ENCODE peak calls at places on chromosomes 5 and 9, in five cellular contexts. I, N, J, S and K are unnamed samples.
A peak's percentile ranks its signal among the peaks of the same experiment; 100 is the strongest.

GRCh38 chr9:32345243-32345642 is 39.2 kb upstream of the ACO1 start:
- DNase-seq in I (no peak), N (no peak), J (no peak), S (no peak), K (no peak)

GRCh38 chr9:25681270-25681669 is 3.0 kb upstream of the TUSC1 start:
- DNase-seq in I (peak; percentile 68), N (no peak), J (no peak), S (no peak), K (no peak)

GRCh38 chr5:162209005-162209605 is 141.5 kb downstream of the GABRG2 start:
- DNase-seq in I (no peak), N (no peak), J (peak; percentile 77), S (peak; percentile 59), K (no peak)

GRCh38 chr9:133954862-133955529 is 37.1 kb downstream of the VAV2 start:
- DNase-seq in I (no peak), N (no peak), J (peak; percentile 82), S (no peak), K (no peak)

GRCh38 chr5:176636426-176636825 is 6.0 kb downstream of the EIF4E1B start:
- DNase-seq in I (no peak), N (no peak), J (no peak), S (no peak), K (no peak)

GRCh38 chr5:101943784-101944183 is 352.3 kb downstream of the SLCO4C1 start:
- DNase-seq in I (peak; percentile 6), N (no peak), J (peak; percentile 10), S (no peak), K (no peak)

GRCh38 chr9:106885451-106885850 is 22.5 kb downstream of the ZNF462 start:
- DNase-seq in I (peak; percentile 82), N (no peak), J (no peak), S (no peak), K (peak; percentile 71)

GRCh38 chr5:10106806-10107205 is 142.9 kb downstream of the ATPSCKMT start:
- DNase-seq in I (no peak), N (no peak), J (no peak), S (no peak), K (no peak)

GRCh38 chr5:179362355-179362754 is 17.1 kb upstream of the ADAMTS2 start:
- DNase-seq in I (no peak), N (no peak), J (no peak), S (no peak), K (no peak)

GRCh38 chr9:82961504-82962125 is 101.3 kb downstream of the RASEF start:
- DNase-seq in I (peak; percentile 60), N (no peak), J (peak; percentile 73), S (peak; percentile 83), K (peak; percentile 52)

GRCh38 chr5:139064613-139065012 is 133.6 kb downstream of the SIL1 start:
- DNase-seq in I (no peak), N (no peak), J (no peak), S (no peak), K (no peak)

GRCh38 chr9:129352157-129352870 is 174.3 kb upstream of the IER5L start:
- DNase-seq in I (no peak), N (no peak), J (no peak), S (peak; percentile 92), K (no peak)
- H3K4me3 ChIP-seq in I (peak overlapping the region; percentile 47), N (peak overlapping the region; percentile 62), J (no peak overlapping the region), S (peak overlapping the region; percentile 66), K (peak overlapping the region; percentile 33)

GRCh38 chr9:21412109-21412508 is 3.2 kb downstream of the IFNA8 start:
- DNase-seq in I (no peak), N (no peak), J (peak; percentile 17), S (no peak), K (no peak)

GRCh38 chr9:21415492-21416267 is 6.8 kb downstream of the IFNA8 start:
- DNase-seq in I (peak; percentile 78), N (no peak), J (no peak), S (no peak), K (peak; percentile 15)

GRCh38 chr9:21414220-21414940 is 5.5 kb downstream of the IFNA8 start:
- DNase-seq in I (no peak), N (no peak), J (no peak), S (no peak), K (no peak)

GRCh38 chr9:21408817-21409216 is at the start of gene IFNA8:
- DNase-seq in I (no peak), N (no peak), J (no peak), S (no peak), K (no peak)

DNA sequence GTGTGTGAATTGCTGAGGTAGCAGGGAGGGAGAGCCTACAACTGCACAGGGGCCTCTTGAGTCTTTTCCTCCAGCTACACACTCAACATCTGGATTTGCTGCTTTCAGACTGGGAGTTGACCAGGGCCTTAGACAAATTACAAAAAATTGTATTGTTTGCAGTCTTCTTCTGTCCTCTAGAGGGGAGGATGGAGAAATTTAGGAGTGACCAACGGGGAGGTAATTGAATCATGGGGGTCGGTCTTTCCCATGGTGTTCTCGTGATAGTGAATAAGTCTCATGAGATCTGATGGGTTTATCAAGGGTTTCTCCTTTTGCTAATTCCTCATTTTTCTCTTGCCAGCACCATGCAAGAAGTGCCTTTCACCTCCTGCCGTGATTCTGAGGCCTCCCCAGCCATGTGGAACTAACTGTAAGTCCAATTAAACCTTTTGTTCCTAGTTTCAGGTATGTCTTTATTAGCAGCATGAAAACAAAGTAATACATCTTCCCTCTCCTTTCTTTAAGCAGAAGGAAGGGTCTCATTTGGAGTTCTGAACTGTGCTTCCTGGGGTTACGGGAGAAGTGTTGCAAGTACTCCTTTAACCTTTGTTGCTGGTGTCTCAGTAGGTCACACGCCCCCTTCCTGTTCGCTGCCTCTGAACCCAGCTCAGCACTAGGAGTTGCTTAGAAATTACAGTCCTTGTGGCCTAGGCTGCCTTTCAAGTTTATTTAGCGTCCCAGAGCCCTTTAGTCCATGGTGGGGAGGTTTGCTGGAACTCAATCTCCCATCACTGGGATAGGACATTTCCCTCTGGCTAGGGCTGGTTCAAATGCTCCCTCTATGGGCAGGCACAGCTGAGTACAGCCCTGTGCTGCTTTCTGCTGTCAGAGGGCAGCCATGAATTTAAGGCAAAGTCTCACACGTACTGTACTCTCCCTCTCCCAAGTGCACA is 4.4 kb downstream of the IFNA8 start:
- DNase-seq in I (no peak), N (no peak), J (peak; percentile 18), S (no peak), K (no peak)
- TF ChIP-seq CTCF in I (peak; percentile 31), N (no peak), J (peak; percentile 52), S (peak; percentile 62), K (peak; percentile 29)

DNA sequence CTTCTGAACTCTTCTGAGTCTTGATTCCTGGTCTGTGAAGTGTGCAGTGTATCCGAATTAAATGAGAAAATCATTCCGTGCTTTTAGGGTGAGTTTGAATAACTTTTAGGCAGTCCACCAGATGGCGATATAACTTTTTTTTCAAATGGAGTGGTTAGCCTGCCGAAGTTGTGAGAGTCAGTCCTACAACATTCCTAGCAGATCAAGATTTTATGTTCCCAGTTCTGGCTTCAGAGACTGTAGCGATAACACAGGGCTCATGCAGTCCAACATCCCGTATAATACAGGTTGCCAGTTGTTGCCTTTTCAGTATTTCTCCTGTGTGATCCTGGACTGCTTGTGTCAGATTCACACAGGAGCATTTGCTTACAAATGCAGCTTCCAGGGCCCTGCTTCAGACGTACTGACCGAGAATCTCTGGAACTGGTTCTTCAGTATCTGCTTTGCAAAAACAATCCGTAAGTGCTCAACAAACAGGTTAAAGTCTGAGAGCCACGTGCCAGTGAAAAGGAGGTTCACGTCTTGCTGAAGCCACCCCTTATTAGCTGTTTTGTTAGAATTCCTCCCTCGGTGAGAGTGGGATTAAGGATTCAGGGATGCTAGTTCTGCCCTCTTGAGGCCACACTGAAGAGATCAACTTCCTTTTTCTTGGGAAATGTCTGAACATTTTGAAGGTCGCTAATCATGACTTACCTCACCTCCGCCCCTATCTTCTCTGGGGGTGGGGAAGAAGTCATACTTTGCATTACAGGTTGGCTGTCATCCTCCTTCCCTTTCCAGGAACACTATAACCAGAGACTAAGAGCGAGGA is 22.8 kb downstream of the SMIM3 start:
- DNase-seq in I (peak; percentile 53), N (no peak), J (peak; percentile 60), S (peak; percentile 31), K (no peak)
- H3K4me3 ChIP-seq in I (peak overlapping the region; percentile 57), N (peak overlapping the region; percentile 65), J (no peak overlapping the region), S (peak overlapping the region; percentile 69), K (no peak overlapping the region)

GRCh38 chr5:2752875-2753435 is 1.5 kb upstream of the IRX2 start:
- DNase-seq in I (no peak), N (peak; percentile 49), J (no peak), S (peak; percentile 45), K (no peak)
- TF ChIP-seq CTCF in I (no peak), N (no peak), J (no peak), S (no peak), K (no peak)

DNA sequence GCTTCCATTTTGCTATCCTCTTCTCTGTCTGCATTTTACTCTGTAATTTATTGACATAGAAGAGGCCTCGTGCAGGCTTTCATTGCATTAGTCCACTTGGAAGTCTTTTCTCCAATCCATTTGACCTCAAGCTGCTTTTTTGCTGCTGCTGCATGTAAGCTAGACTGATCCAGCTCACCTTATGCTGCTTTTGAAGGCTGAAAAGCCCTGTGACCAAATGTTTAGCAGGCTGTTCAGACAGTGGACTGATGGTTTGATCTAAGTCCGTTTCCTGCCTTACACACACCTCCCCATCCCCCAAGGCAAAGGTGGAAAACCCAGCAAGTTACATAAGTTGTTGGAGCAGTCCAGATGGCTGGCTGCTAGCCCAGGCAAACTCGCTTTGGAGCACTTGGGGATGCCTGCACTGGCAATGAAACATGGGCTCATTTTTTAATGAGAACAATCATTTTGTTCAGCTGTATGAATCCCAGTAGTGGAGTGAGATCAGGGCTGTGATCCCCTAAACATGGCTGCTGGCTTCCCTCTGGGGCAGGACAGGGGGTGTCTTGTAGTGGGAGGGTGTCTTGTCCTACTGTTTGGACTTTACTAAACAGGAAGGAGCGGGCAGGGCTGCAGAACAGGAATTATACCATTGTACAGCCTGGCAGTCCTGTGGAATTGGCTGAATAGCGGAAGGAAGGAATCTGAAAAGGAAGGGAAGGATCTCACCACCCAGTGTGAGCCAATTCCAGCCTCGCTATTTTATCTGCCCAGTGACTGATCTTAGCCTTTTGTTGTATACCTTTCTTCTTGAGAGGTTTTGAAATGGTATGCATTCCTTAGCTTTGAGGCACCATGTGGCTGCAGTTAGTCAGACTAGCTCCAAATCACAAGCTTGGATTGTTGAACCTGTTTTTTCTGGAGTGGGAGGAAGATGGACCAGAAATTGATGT is 212.0 kb downstream of the ARHGAP26 start:
- DNase-seq in I (peak; percentile 96), N (peak; percentile 74), J (no peak), S (peak; percentile 86), K (peak; percentile 87)
- H3K4me3 ChIP-seq in I (no peak overlapping the region), N (no peak overlapping the region), J (no peak overlapping the region), S (no peak overlapping the region), K (no peak overlapping the region)

GRCh38 chr5:132225165-132226032 is 2.3 kb downstream of the P4HA2 start:
- DNase-seq in I (peak; percentile 85), N (peak; percentile 83), J (no peak), S (peak; percentile 85), K (no peak)

GRCh38 chr5:132228241-132229035 is 785 bp upstream of the P4HA2 start:
- DNase-seq in I (no peak), N (peak; percentile 71), J (no peak), S (peak; percentile 6), K (no peak)

GRCh38 chr5:132226516-132227234 is 978 bp downstream of the P4HA2 start:
- DNase-seq in I (peak; percentile 68), N (no peak), J (no peak), S (peak; percentile 8), K (no peak)

GRCh38 chr5:132227485-132228240 is at the start of gene P4HA2:
- DNase-seq in I (peak; percentile 69), N (peak; percentile 85), J (peak; percentile 71), S (peak; percentile 87), K (no peak)

GRCh38 chr5:132227235-132227484 is 493 bp downstream of the P4HA2 start:
- DNase-seq in I (no peak), N (peak; percentile 86), J (no peak), S (no peak), K (no peak)
- TF ChIP-seq CTCF in I (no peak), N (no peak), J (no peak), S (no peak), K (no peak)